ENCODE peak calls at places on chromosomes 12 and 14, in five cellular contexts. N, M, Z, O and A are unnamed samples.

GRCh38 chr12:53533476-53533875 is 26.2 kb upstream of the NPFF start:
- DNase-seq in O (no peak), Z (no peak), M (no peak), N (peak; percentile 1), A (no peak)

GRCh38 chr14:20632448-20632830 is 9.1 kb downstream of the OR6S1 start:
- DNase-seq in O (no peak), M (no peak), Z (no peak), N (no peak), A (no peak)

GRCh38 chr12:57761391-57761998 is 5.4 kb downstream of the CYP27B1 start:
- DNase-seq in M (no peak), O (no peak), N (no peak), Z (no peak), A (no peak)

GRCh38 chr12:104219361-104219892 is 3.8 kb downstream of the TXNRD1 start:
- DNase-seq in Z (no peak), N (no peak), M (peak; percentile 99), O (no peak), A (no peak)

GRCh38 chr12:103924761-103925641 is 5.2 kb upstream of the HSP90B1 start:
- DNase-seq in N (no peak), Z (peak; percentile 26), O (no peak), M (no peak), A (no peak)

GRCh38 chr12:6158749-6159148 is 34.3 kb upstream of the VWF start:
- DNase-seq in O (no peak), M (no peak), N (no peak), Z (no peak), A (no peak)

GRCh38 chr12:125148316-125148715 is 83.1 kb downstream of the AACS start:
- DNase-seq in M (no peak), Z (no peak), O (no peak), N (no peak), A (no peak)

GRCh38 chr14:36383674-36384421 is 63.4 kb upstream of the MBIP start:
- DNase-seq in O (peak; percentile 91), M (no peak), N (no peak), Z (no peak), A (no peak)

GRCh38 chr14:49106721-49107689 is 479.2 kb downstream of the RPS29 start:
- DNase-seq in M (no peak), Z (no peak), N (no peak), O (no peak), A (peak; percentile 55)

GRCh38 chr12:47080725-47081502 is 1.2 kb upstream of the AMIGO2 start:
- DNase-seq in Z (peak; percentile 47), M (peak; percentile 79), O (peak; percentile 88), N (peak; percentile 84), A (peak; percentile 70)

GRCh38 chr12:118925407-118926202 is 55.7 kb upstream of the SRRM4 start:
- DNase-seq in N (no peak), M (no peak), O (no peak), Z (no peak), A (no peak)

GRCh38 chr12:54475542-54475941 is 2.1 kb upstream of the GTSF1 start:
- DNase-seq in N (no peak), M (peak; percentile 45), O (no peak), Z (no peak), A (no peak)

GRCh38 chr14:74018029-74018703 is 922 bp downstream of the ENTPD5 start:
- DNase-seq in O (no peak), N (no peak), Z (no peak), M (peak; percentile 64), A (peak; percentile 61)

GRCh38 chr12:8078400-8078799 is 3.7 kb upstream of the NECAP1 start:
- DNase-seq in Z (peak; percentile 65), O (no peak), N (no peak), M (peak; percentile 62), A (peak; percentile 57)

GRCh38 chr12:121810833-121811433 is 7.1 kb downstream of the SETD1B start:
- DNase-seq in Z (no peak), N (no peak), M (no peak), O (no peak), A (no peak)

GRCh38 chr12:123076604-123077297 is 74.1 kb downstream of the PITPNM2 start:
- DNase-seq in O (no peak), M (no peak), N (no peak), Z (peak; percentile 62), A (no peak)

GRCh38 chr14:98173291-98173690 is 1098.7 kb downstream of the BCL11B start:
- DNase-seq in O (no peak), M (no peak), N (no peak), Z (peak; percentile 82), A (no peak)

GRCh38 chr12:3195859-3196483 is 118.8 kb downstream of the TSPAN9 start:
- DNase-seq in M (no peak), N (no peak), Z (no peak), O (no peak), A (no peak)

GRCh38 chr14:102215522-102216250 is 76.0 kb downstream of the WDR20 start:
- DNase-seq in N (no peak), O (peak; percentile 47), Z (no peak), M (no peak), A (no peak)

GRCh38 chr14:94398536-94398935 is 10.1 kb upstream of the SERPINA1 start:
- DNase-seq in N (no peak), Z (no peak), M (no peak), O (no peak), A (no peak)

GRCh38 chr12:19431407-19432308 is 7.6 kb upstream of the AEBP2 start:
- DNase-seq in N (no peak), M (peak; percentile 75), O (no peak), Z (no peak), A (no peak)

GRCh38 chr12:22250762-22251161 is 83.7 kb downstream of the ST8SIA1 start:
- DNase-seq in M (no peak), O (no peak), Z (no peak), N (no peak), A (no peak)

GRCh38 chr14:22977684-22978486 is 4.5 kb downstream of the AJUBA start:
- DNase-seq in Z (no peak), M (peak; percentile 82), O (peak; percentile 90), N (no peak), A (peak; percentile 87)
- H3K4me1 ChIP-seq in Z (peaks cover 15% of the 10 kb centered on the region), M (peaks cover 45% of the 10 kb centered on the region), O (peaks cover 5% of the 10 kb centered on the region), N (peaks cover 65% of the 10 kb centered on the region), A (peaks cover 40% of the 10 kb centered on the region)

GRCh38 chr12:95218164-95218851 is 701 bp downstream of the VEZT start:
- DNase-seq in O (no peak), M (peak; percentile 63), Z (no peak), N (no peak), A (no peak)

GRCh38 chr12:95217377-95218163 is at the start of the genes FGD6 and VEZT:
- DNase-seq in Z (peak; percentile 98), O (peak; percentile 99), M (peak; percentile 98), N (peak; percentile 99), A (peak; percentile 99)

GRCh38 chr12:95220190-95220589 is 2.6 kb downstream of the VEZT start:
- DNase-seq in N (no peak), Z (no peak), M (no peak), O (no peak), A (no peak)

GRCh38 chr12:95218852-95219171 is 1.2 kb downstream of the VEZT start:
- DNase-seq in Z (peak; percentile 18), N (no peak), O (no peak), M (no peak), A (peak; percentile 15)

DNA sequence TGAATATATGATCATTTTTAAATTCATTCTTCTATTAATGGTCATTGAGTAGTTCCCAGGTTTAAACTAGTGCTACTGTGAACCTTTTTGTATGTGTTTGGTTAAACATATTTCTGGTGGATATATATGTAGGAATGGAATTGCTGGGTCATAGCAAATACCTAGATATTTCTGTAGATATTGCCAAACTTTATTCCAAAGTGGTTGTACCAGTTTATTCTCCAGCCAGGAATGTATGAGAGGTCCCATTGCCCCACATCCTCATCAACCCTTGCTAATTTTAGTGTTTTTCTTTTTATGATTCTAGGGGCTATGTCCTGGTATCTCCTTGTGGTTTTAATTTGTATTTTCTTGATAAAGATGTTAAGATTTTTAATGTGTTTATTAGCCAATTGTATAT is 3.1 kb downstream of the VEZT start:
- DNase-seq in M (peak; percentile 77), O (no peak), N (no peak), Z (no peak), A (no peak)
- H3K27ac ChIP-seq in M (peak overlapping the region; percentile 21), O (no peak overlapping the region), N (no peak overlapping the region), Z (no peak overlapping the region), A (no peak overlapping the region)

DNA sequence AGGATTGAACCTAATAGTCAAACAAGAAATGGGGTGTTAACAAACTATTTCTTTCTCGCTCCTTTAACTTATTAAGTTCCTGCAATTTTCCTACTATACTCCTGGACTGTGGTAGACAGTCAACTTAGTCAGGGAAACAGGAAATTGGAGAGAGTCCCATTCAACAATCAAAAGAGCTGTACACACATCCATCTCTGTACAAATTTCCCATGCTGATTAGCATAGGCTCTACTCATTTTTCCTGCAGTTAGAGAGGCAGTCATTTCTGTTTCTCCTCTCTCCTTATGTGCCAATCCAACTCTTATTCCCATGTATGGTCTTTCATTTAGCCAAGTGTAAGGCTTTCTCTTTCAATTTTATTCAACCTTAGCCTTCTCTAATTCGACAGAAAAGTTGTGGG is 1168.5 kb upstream of the FLRT2 start:
- DNase-seq in Z (no peak), N (no peak), M (no peak), O (no peak), A (no peak)
- H3K9me3 ChIP-seq in Z (no peaks in the 10 kb centered on the region), N (no peaks in the 10 kb centered on the region), M (no peaks in the 10 kb centered on the region), O (no peaks in the 10 kb centered on the region), A (no peaks in the 10 kb centered on the region)

GRCh38 chr14:33675415-33676130 is 275.3 kb downstream of the EGLN3 start:
- DNase-seq in O (no peak), M (no peak), Z (no peak), N (no peak), A (no peak)

GRCh38 chr14:33671556-33671955 is 279.3 kb downstream of the EGLN3 start:
- DNase-seq in O (no peak), M (no peak), N (no peak), Z (no peak), A (no peak)

GRCh38 chr14:33678012-33678411 is 272.9 kb downstream of the EGLN3 start:
- DNase-seq in M (no peak), N (no peak), O (no peak), Z (no peak), A (no peak)

GRCh38 chr14:33676135-33676566 is 274.7 kb downstream of the EGLN3 start:
- DNase-seq in N (no peak), Z (no peak), M (no peak), O (no peak), A (peak; percentile 62)

GRCh38 chr14:33674716-33675115 is 276.2 kb downstream of the EGLN3 start:
- DNase-seq in O (no peak), Z (no peak), M (no peak), N (no peak), A (no peak)
- H3K4me1 ChIP-seq in O (no peaks in the 10 kb centered on the region), Z (no peaks in the 10 kb centered on the region), M (peaks cover 8% of the 10 kb centered on the region), N (no peaks in the 10 kb centered on the region), A (no peaks in the 10 kb centered on the region)